ENCODE peak calls at places on chromosomes 2 and 18, in six cellular contexts. One of them, this sample, is unnamed.

GRCh38 chr2:41736105-41736567 is 311.7 kb upstream of the PKDCC start:
- DNase-seq in right atrium auricular region: no peak
- DNase-seq in CD4-positive, alpha-beta T cell: no peak
- DNase-seq in cardiac fibroblast: peak; percentile 45
- DNase-seq in AG09319: no peak
- DNase-seq in GM20000: peak; percentile 24
- DNase-seq in this sample: no peak

GRCh38 chr2:12047761-12048160 is 301.3 kb downstream of the LPIN1 start:
- DNase-seq in right atrium auricular region: no peak
- DNase-seq in CD4-positive, alpha-beta T cell: no peak
- DNase-seq in cardiac fibroblast: no peak
- DNase-seq in AG09319: no peak
- DNase-seq in GM20000: no peak
- DNase-seq in this sample: no peak

GRCh38 chr2:219969508-219969907 is 342.1 kb downstream of the SLC4A3 start:
- DNase-seq in right atrium auricular region: no peak
- DNase-seq in CD4-positive, alpha-beta T cell: no peak
- DNase-seq in cardiac fibroblast: peak; percentile 1
- DNase-seq in AG09319: peak; percentile 54
- DNase-seq in GM20000: no peak
- DNase-seq in this sample: no peak

GRCh38 chr18:23871410-23871809 is 143.1 kb upstream of the TTC39C start:
- DNase-seq in right atrium auricular region: no peak
- DNase-seq in CD4-positive, alpha-beta T cell: peak; percentile 70
- DNase-seq in cardiac fibroblast: peak; percentile 45
- DNase-seq in AG09319: no peak
- DNase-seq in GM20000: peak; percentile 39
- DNase-seq in this sample: no peak

GRCh38 chr2:96947949-96948348 is 38.4 kb downstream of the FAM178B start:
- DNase-seq in right atrium auricular region: no peak
- DNase-seq in CD4-positive, alpha-beta T cell: no peak
- DNase-seq in cardiac fibroblast: no peak
- DNase-seq in AG09319: no peak
- DNase-seq in GM20000: no peak
- DNase-seq in this sample: no peak

GRCh38 chr2:18651842-18652774 is 62.7 kb upstream of the NT5C1B start:
- DNase-seq in right atrium auricular region: no peak
- DNase-seq in CD4-positive, alpha-beta T cell: no peak
- DNase-seq in cardiac fibroblast: peak; percentile 62
- DNase-seq in AG09319: peak; percentile 4
- DNase-seq in GM20000: no peak
- DNase-seq in this sample: no peak

GRCh38 chr2:106205488-106205887 is 11.4 kb upstream of the UXS1 start:
- DNase-seq in right atrium auricular region: no peak
- DNase-seq in CD4-positive, alpha-beta T cell: no peak
- DNase-seq in cardiac fibroblast: no peak
- DNase-seq in AG09319: no peak
- DNase-seq in GM20000: no peak
- DNase-seq in this sample: no peak

GRCh38 chr2:88170472-88170892 is 336 bp downstream of the THNSL2 start:
- DNase-seq in right atrium auricular region: no peak
- DNase-seq in CD4-positive, alpha-beta T cell: no peak
- DNase-seq in cardiac fibroblast: peak; percentile 14
- DNase-seq in AG09319: no peak
- DNase-seq in GM20000: no peak
- DNase-seq in this sample: no peak

GRCh38 chr18:6672909-6673308 is 56.6 kb upstream of the ARHGAP28 start:
- DNase-seq in right atrium auricular region: no peak
- DNase-seq in CD4-positive, alpha-beta T cell: no peak
- DNase-seq in cardiac fibroblast: no peak
- DNase-seq in AG09319: no peak
- DNase-seq in GM20000: no peak
- DNase-seq in this sample: no peak

GRCh38 chr2:175807031-175807873 is 194.8 kb downstream of the LNPK start:
- DNase-seq in right atrium auricular region: no peak
- DNase-seq in CD4-positive, alpha-beta T cell: no peak
- DNase-seq in cardiac fibroblast: no peak
- DNase-seq in AG09319: no peak
- DNase-seq in GM20000: no peak
- DNase-seq in this sample: no peak

GRCh38 chr2:18910843-18911242 is 321.5 kb upstream of the NT5C1B start:
- DNase-seq in right atrium auricular region: no peak
- DNase-seq in CD4-positive, alpha-beta T cell: no peak
- DNase-seq in cardiac fibroblast: peak; percentile 87
- DNase-seq in AG09319: peak; percentile 75
- DNase-seq in GM20000: no peak
- DNase-seq in this sample: no peak

GRCh38 chr2:20524412-20525040 is 77.7 kb downstream of the RHOB start:
- DNase-seq in right atrium auricular region: no peak
- DNase-seq in CD4-positive, alpha-beta T cell: no peak
- DNase-seq in cardiac fibroblast: peak; percentile 56
- DNase-seq in AG09319: no peak
- DNase-seq in GM20000: peak; percentile 43
- DNase-seq in this sample: no peak

DNA sequence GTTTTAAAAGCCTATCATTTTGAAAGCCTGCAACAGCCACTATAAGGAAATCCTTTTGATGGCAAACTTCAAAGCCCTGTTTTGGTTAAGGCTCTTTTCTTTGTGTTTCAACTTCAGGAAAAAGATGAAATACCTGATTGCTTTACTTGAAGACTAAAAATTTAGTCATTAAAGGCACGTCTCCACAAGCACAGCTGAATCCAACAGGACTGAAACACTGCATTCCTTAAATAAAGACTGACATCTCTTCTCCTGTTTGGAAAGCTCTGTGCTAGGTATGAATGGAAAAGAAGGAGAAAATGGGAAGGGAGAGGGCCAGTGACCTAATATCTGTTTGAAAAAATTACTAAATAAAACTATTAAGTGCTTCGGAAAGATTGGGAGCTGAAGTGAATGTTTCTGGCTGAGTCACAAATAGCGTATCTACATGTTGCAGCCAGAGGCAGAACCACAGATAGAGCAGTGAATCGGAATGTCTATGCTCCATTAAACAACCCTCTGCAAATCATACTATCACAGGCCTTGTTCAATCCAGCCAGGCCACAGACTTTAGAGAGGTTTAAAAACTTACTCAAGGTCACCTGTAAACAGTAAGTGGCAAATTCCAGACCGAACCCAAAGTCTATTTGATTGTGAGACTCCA is 21.1 kb upstream of the RALBP1 start:
- DNase-seq in right atrium auricular region: no peak
- DNase-seq in CD4-positive, alpha-beta T cell: no peak
- DNase-seq in cardiac fibroblast: peak; percentile 40
- DNase-seq in AG09319: no peak
- DNase-seq in GM20000: no peak
- DNase-seq in this sample: no peak
- TF ChIP-seq CTCF in right atrium auricular region: no peak
- TF ChIP-seq CTCF in CD4-positive, alpha-beta T cell: no peak
- TF ChIP-seq CTCF in cardiac fibroblast: no peak
- TF ChIP-seq CTCF in AG09319: no peak
- TF ChIP-seq CTCF in GM20000: no peak
- TF ChIP-seq CTCF in this sample: no peak

GRCh38 chr2:16655457-16655837 is 10.2 kb downstream of the CYRIA start:
- DNase-seq in right atrium auricular region: peak; percentile 21
- DNase-seq in CD4-positive, alpha-beta T cell: no peak
- DNase-seq in cardiac fibroblast: no peak
- DNase-seq in AG09319: no peak
- DNase-seq in GM20000: no peak
- DNase-seq in this sample: no peak

GRCh38 chr2:16656784-16657391 is 8.7 kb downstream of the CYRIA start:
- DNase-seq in right atrium auricular region: peak; percentile 63
- DNase-seq in CD4-positive, alpha-beta T cell: no peak
- DNase-seq in cardiac fibroblast: no peak
- DNase-seq in AG09319: no peak
- DNase-seq in GM20000: peak; percentile 74
- DNase-seq in this sample: no peak

GRCh38 chr2:16658082-16658481 is 7.6 kb downstream of the CYRIA start:
- DNase-seq in right atrium auricular region: no peak
- DNase-seq in CD4-positive, alpha-beta T cell: no peak
- DNase-seq in cardiac fibroblast: no peak
- DNase-seq in AG09319: no peak
- DNase-seq in GM20000: no peak
- DNase-seq in this sample: no peak

GRCh38 chr2:16654775-16655456 is 10.7 kb downstream of the CYRIA start:
- DNase-seq in right atrium auricular region: peak; percentile 51
- DNase-seq in CD4-positive, alpha-beta T cell: no peak
- DNase-seq in cardiac fibroblast: no peak
- DNase-seq in AG09319: no peak
- DNase-seq in GM20000: peak; percentile 38
- DNase-seq in this sample: no peak

DNA sequence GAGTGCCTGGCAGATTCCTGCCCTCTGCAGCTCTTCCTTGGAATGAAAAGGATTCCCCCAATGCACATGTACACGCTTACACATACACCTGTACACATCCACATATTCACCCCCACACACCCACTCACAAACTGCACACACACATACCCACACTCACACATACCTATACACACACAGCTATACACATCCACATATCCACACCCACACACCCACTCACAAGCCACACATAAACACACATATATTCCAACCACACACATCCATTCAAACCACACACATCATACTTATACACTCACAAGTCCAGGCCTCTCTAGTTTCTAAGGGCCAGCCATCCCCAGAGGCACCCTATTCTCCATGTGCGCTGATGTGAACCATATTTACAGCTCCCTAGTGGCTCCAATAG is 9.5 kb downstream of the CYRIA start:
- DNase-seq in right atrium auricular region: peak; percentile 36
- DNase-seq in CD4-positive, alpha-beta T cell: no peak
- DNase-seq in cardiac fibroblast: no peak
- DNase-seq in AG09319: no peak
- DNase-seq in GM20000: no peak
- DNase-seq in this sample: no peak
- TF ChIP-seq CTCF in right atrium auricular region: no peak
- TF ChIP-seq CTCF in CD4-positive, alpha-beta T cell: no peak
- TF ChIP-seq CTCF in cardiac fibroblast: no peak
- TF ChIP-seq CTCF in AG09319: no peak
- TF ChIP-seq CTCF in GM20000: no peak
- TF ChIP-seq CTCF in this sample: no peak

DNA sequence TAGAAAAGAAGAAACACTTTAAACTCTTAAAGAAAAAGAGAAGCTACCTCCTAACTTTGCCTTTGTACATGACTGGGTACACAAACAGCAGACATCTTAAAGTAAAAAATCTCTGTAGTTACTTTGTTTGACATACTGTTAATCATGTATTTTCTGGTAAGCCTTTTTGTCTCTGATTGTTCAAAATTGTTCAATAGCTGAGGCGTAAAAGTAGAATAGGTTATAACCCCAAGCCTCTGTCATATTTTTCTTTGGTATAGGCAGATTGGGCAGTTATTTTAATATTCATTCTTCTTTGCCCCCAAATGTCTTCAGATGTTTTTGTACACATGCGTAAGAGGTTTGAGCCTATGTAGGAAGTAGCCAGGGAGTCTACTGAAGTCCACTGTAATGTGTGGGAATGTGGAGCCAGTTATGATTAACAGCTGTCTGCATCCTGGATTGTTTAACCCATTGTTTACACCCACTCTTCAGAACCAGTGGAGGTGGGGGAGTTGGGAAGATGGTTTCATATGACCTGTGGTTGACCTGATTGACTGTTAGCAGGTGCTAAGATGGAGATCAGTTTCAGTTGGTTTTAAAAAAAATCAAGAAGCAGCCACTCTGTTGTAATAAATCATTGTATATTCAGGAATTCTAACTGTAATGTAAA is 150.5 kb downstream of the TANC1 start:
- DNase-seq in right atrium auricular region: no peak
- DNase-seq in CD4-positive, alpha-beta T cell: no peak
- DNase-seq in cardiac fibroblast: no peak
- DNase-seq in AG09319: no peak
- DNase-seq in GM20000: no peak
- DNase-seq in this sample: no peak
- TF ChIP-seq CTCF in right atrium auricular region: peak; percentile 20
- TF ChIP-seq CTCF in CD4-positive, alpha-beta T cell: no peak
- TF ChIP-seq CTCF in cardiac fibroblast: no peak
- TF ChIP-seq CTCF in AG09319: no peak
- TF ChIP-seq CTCF in GM20000: peak; percentile 3
- TF ChIP-seq CTCF in this sample: no peak

DNA sequence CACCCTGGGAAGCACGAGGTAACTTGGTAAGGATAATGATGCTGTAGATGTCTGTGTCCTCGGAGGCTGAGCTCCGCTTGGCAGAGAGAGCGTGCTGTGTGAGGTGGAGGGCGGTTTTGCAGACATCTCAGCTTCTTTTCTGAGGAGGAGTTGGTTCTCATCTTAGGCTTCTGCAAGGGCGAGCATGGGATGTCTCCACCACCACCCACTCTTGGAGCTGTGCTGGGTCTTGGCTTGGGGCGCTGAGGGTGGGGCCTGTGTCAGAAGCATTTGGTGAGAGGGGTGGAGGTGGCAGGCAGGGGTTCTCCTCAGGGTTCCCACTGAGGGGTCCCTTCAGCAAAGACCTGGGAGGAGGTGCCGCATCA is 9.2 kb downstream of the OXER1 start:
- DNase-seq in right atrium auricular region: no peak
- DNase-seq in CD4-positive, alpha-beta T cell: no peak
- DNase-seq in cardiac fibroblast: no peak
- DNase-seq in AG09319: no peak
- DNase-seq in GM20000: no peak
- DNase-seq in this sample: no peak
- TF ChIP-seq CTCF in right atrium auricular region: no peak
- TF ChIP-seq CTCF in CD4-positive, alpha-beta T cell: no peak
- TF ChIP-seq CTCF in cardiac fibroblast: no peak
- TF ChIP-seq CTCF in AG09319: no peak
- TF ChIP-seq CTCF in GM20000: no peak
- TF ChIP-seq CTCF in this sample: no peak

GRCh38 chr2:138499684-138500083 is 1.9 kb upstream of the SPOPL start:
- DNase-seq in right atrium auricular region: no peak
- DNase-seq in CD4-positive, alpha-beta T cell: no peak
- DNase-seq in cardiac fibroblast: no peak
- DNase-seq in AG09319: no peak
- DNase-seq in GM20000: no peak
- DNase-seq in this sample: no peak

GRCh38 chr2:138500592-138501426 is 761 bp upstream of the SPOPL start:
- DNase-seq in right atrium auricular region: no peak
- DNase-seq in CD4-positive, alpha-beta T cell: no peak
- DNase-seq in cardiac fibroblast: no peak
- DNase-seq in AG09319: no peak
- DNase-seq in GM20000: peak; percentile 13
- DNase-seq in this sample: no peak

GRCh38 chr2:138503087-138503442 is 1.5 kb downstream of the SPOPL start:
- DNase-seq in right atrium auricular region: no peak
- DNase-seq in CD4-positive, alpha-beta T cell: no peak
- DNase-seq in cardiac fibroblast: peak; percentile 27
- DNase-seq in AG09319: no peak
- DNase-seq in GM20000: peak; percentile 11
- DNase-seq in this sample: no peak

GRCh38 chr2:138502253-138503086 is 900 bp downstream of the SPOPL start:
- DNase-seq in right atrium auricular region: no peak
- DNase-seq in CD4-positive, alpha-beta T cell: no peak
- DNase-seq in cardiac fibroblast: peak; percentile 15
- DNase-seq in AG09319: no peak
- DNase-seq in GM20000: peak; percentile 15
- DNase-seq in this sample: no peak

GRCh38 chr2:138501427-138502252 is at the start of gene SPOPL:
- DNase-seq in right atrium auricular region: peak; percentile 89
- DNase-seq in CD4-positive, alpha-beta T cell: peak; percentile 59
- DNase-seq in cardiac fibroblast: peak; percentile 86
- DNase-seq in AG09319: peak; percentile 64
- DNase-seq in GM20000: peak; percentile 95
- DNase-seq in this sample: peak; percentile 68
- TF ChIP-seq CTCF in right atrium auricular region: peak; percentile 61
- TF ChIP-seq CTCF in CD4-positive, alpha-beta T cell: no peak
- TF ChIP-seq CTCF in cardiac fibroblast: no peak
- TF ChIP-seq CTCF in AG09319: no peak
- TF ChIP-seq CTCF in GM20000: no peak
- TF ChIP-seq CTCF in this sample: no peak

This sample was measured in omental fat pad.